ENCODE peak calls at places on chromosomes 6 and 20, in ten cellular contexts. One of them, this sample, is unnamed.

GRCh38 chr20:48945840-48946514 is 24.5 kb downstream of the ARFGEF2 start:
- DNase-seq in ovary: no peak
- DNase-seq in aorta: no peak
- DNase-seq in DND-41: no peak
- DNase-seq in cardiac muscle cell: no peak
- DNase-seq in dorsolateral prefrontal cortex: no peak
- DNase-seq in heart left ventricle: no peak
- DNase-seq in uterus: no peak
- DNase-seq in left ventricle myocardium inferior: no peak
- DNase-seq in heart right ventricle: no peak
- DNase-seq in this sample: no peak

GRCh38 chr20:63465380-63466249 is 6.8 kb downstream of the KCNQ2 start:
- DNase-seq in DND-41: no peak
- DNase-seq in uterus: no peak
- DNase-seq in heart left ventricle: no peak
- DNase-seq in left ventricle myocardium inferior: no peak
- DNase-seq in ovary: no peak
- DNase-seq in aorta: no peak
- DNase-seq in dorsolateral prefrontal cortex: no peak
- DNase-seq in heart right ventricle: no peak
- DNase-seq in cardiac muscle cell: no peak
- DNase-seq in this sample: no peak

GRCh38 chr6:125812394-125813231 is 21.9 kb downstream of the NCOA7 start:
- DNase-seq in ovary: no peak
- DNase-seq in heart left ventricle: no peak
- DNase-seq in left ventricle myocardium inferior: no peak
- DNase-seq in aorta: no peak
- DNase-seq in heart right ventricle: no peak
- DNase-seq in cardiac muscle cell: peak
- DNase-seq in dorsolateral prefrontal cortex: no peak
- DNase-seq in DND-41: no peak
- DNase-seq in uterus: no peak
- DNase-seq in this sample: no peak

GRCh38 chr6:105781248-105781647 is 304.9 kb upstream of the PRDM1 start:
- DNase-seq in aorta: no peak
- DNase-seq in DND-41: no peak
- DNase-seq in heart right ventricle: no peak
- DNase-seq in uterus: peak
- DNase-seq in heart left ventricle: no peak
- DNase-seq in left ventricle myocardium inferior: no peak
- DNase-seq in cardiac muscle cell: no peak
- DNase-seq in dorsolateral prefrontal cortex: no peak
- DNase-seq in ovary: no peak
- DNase-seq in this sample: peak

GRCh38 chr6:170462366-170463020 is 90.6 kb downstream of the PSMB1 start:
- DNase-seq in cardiac muscle cell: no peak
- DNase-seq in uterus: no peak
- DNase-seq in heart right ventricle: no peak
- DNase-seq in left ventricle myocardium inferior: no peak
- DNase-seq in aorta: no peak
- DNase-seq in DND-41: no peak
- DNase-seq in dorsolateral prefrontal cortex: no peak
- DNase-seq in heart left ventricle: peak
- DNase-seq in ovary: no peak
- DNase-seq in this sample: no peak

GRCh38 chr20:47319517-47320252 is 36.8 kb downstream of the ZMYND8 start:
- DNase-seq in DND-41: no peak
- DNase-seq in aorta: no peak
- DNase-seq in uterus: peak
- DNase-seq in ovary: peak
- DNase-seq in dorsolateral prefrontal cortex: peak
- DNase-seq in heart right ventricle: peak
- DNase-seq in cardiac muscle cell: peak
- DNase-seq in left ventricle myocardium inferior: peak
- DNase-seq in heart left ventricle: no peak
- DNase-seq in this sample: peak

GRCh38 chr6:145963216-145964068 is 716 bp downstream of the SHPRH start:
- DNase-seq in ovary: no peak
- DNase-seq in DND-41: peak
- DNase-seq in heart right ventricle: no peak
- DNase-seq in aorta: peak
- DNase-seq in cardiac muscle cell: peak
- DNase-seq in left ventricle myocardium inferior: peak
- DNase-seq in uterus: no peak
- DNase-seq in heart left ventricle: peak
- DNase-seq in dorsolateral prefrontal cortex: peak
- DNase-seq in this sample: no peak

GRCh38 chr6:42260972-42261371 is 43.3 kb upstream of the MRPS10 start:
- DNase-seq in ovary: peak
- DNase-seq in uterus: peak
- DNase-seq in dorsolateral prefrontal cortex: no peak
- DNase-seq in left ventricle myocardium inferior: no peak
- DNase-seq in aorta: peak
- DNase-seq in DND-41: peak
- DNase-seq in cardiac muscle cell: peak
- DNase-seq in heart right ventricle: no peak
- DNase-seq in heart left ventricle: no peak
- DNase-seq in this sample: no peak

GRCh38 chr6:87824813-87825475 is 122.9 kb upstream of the AKIRIN2 start:
- DNase-seq in heart left ventricle: no peak
- DNase-seq in uterus: no peak
- DNase-seq in DND-41: no peak
- DNase-seq in ovary: no peak
- DNase-seq in aorta: no peak
- DNase-seq in left ventricle myocardium inferior: no peak
- DNase-seq in heart right ventricle: no peak
- DNase-seq in cardiac muscle cell: no peak
- DNase-seq in dorsolateral prefrontal cortex: no peak
- DNase-seq in this sample: no peak

GRCh38 chr6:87815449-87815848 is 113.4 kb upstream of the AKIRIN2 start:
- DNase-seq in heart right ventricle: no peak
- DNase-seq in ovary: no peak
- DNase-seq in DND-41: no peak
- DNase-seq in aorta: no peak
- DNase-seq in left ventricle myocardium inferior: no peak
- DNase-seq in dorsolateral prefrontal cortex: no peak
- DNase-seq in heart left ventricle: no peak
- DNase-seq in cardiac muscle cell: no peak
- DNase-seq in uterus: no peak
- DNase-seq in this sample: no peak

GRCh38 chr6:87822011-87822410 is 120.0 kb upstream of the AKIRIN2 start:
- DNase-seq in aorta: no peak
- DNase-seq in cardiac muscle cell: no peak
- DNase-seq in heart right ventricle: no peak
- DNase-seq in DND-41: no peak
- DNase-seq in left ventricle myocardium inferior: no peak
- DNase-seq in uterus: no peak
- DNase-seq in dorsolateral prefrontal cortex: no peak
- DNase-seq in ovary: no peak
- DNase-seq in heart left ventricle: no peak
- DNase-seq in this sample: no peak

GRCh38 chr6:87817226-87817625 is 115.2 kb upstream of the AKIRIN2 start:
- DNase-seq in heart left ventricle: no peak
- DNase-seq in heart right ventricle: no peak
- DNase-seq in aorta: no peak
- DNase-seq in uterus: no peak
- DNase-seq in ovary: no peak
- DNase-seq in DND-41: no peak
- DNase-seq in left ventricle myocardium inferior: no peak
- DNase-seq in dorsolateral prefrontal cortex: no peak
- DNase-seq in cardiac muscle cell: no peak
- DNase-seq in this sample: no peak

GRCh38 chr6:87820343-87820984 is 118.4 kb upstream of the AKIRIN2 start:
- DNase-seq in aorta: no peak
- DNase-seq in left ventricle myocardium inferior: no peak
- DNase-seq in dorsolateral prefrontal cortex: no peak
- DNase-seq in heart left ventricle: no peak
- DNase-seq in ovary: no peak
- DNase-seq in DND-41: no peak
- DNase-seq in heart right ventricle: no peak
- DNase-seq in cardiac muscle cell: peak
- DNase-seq in uterus: no peak
- DNase-seq in this sample: no peak
- H3K27ac ChIP-seq in aorta: no peak
- H3K27ac ChIP-seq in left ventricle myocardium inferior: no peak
- H3K27ac ChIP-seq in dorsolateral prefrontal cortex: no peak
- H3K27ac ChIP-seq in heart left ventricle: no peak
- H3K27ac ChIP-seq in ovary: no peak
- H3K27ac ChIP-seq in DND-41: no peak
- H3K27ac ChIP-seq in heart right ventricle: no peak
- H3K27ac ChIP-seq in cardiac muscle cell: no peak
- H3K27ac ChIP-seq in uterus: no peak
- H3K27ac ChIP-seq in this sample: no peak

GRCh38 chr20:60035486-60035885 is 77.3 kb downstream of the CDH26 start:
- DNase-seq in DND-41: no peak
- DNase-seq in heart right ventricle: no peak
- DNase-seq in dorsolateral prefrontal cortex: no peak
- DNase-seq in heart left ventricle: no peak
- DNase-seq in ovary: no peak
- DNase-seq in aorta: no peak
- DNase-seq in left ventricle myocardium inferior: no peak
- DNase-seq in uterus: no peak
- DNase-seq in cardiac muscle cell: no peak
- DNase-seq in this sample: no peak

GRCh38 chr20:60037120-60037499 is 78.9 kb downstream of the CDH26 start:
- DNase-seq in aorta: peak
- DNase-seq in left ventricle myocardium inferior: no peak
- DNase-seq in uterus: no peak
- DNase-seq in heart right ventricle: no peak
- DNase-seq in dorsolateral prefrontal cortex: no peak
- DNase-seq in ovary: no peak
- DNase-seq in DND-41: no peak
- DNase-seq in heart left ventricle: no peak
- DNase-seq in cardiac muscle cell: no peak
- DNase-seq in this sample: no peak

GRCh38 chr20:60031107-60031506 is 72.9 kb downstream of the CDH26 start:
- DNase-seq in left ventricle myocardium inferior: no peak
- DNase-seq in dorsolateral prefrontal cortex: no peak
- DNase-seq in cardiac muscle cell: no peak
- DNase-seq in uterus: no peak
- DNase-seq in heart right ventricle: no peak
- DNase-seq in heart left ventricle: no peak
- DNase-seq in DND-41: no peak
- DNase-seq in aorta: no peak
- DNase-seq in ovary: no peak
- DNase-seq in this sample: no peak

GRCh38 chr20:60036346-60037119 is 78.3 kb downstream of the CDH26 start:
- DNase-seq in heart right ventricle: no peak
- DNase-seq in dorsolateral prefrontal cortex: no peak
- DNase-seq in heart left ventricle: no peak
- DNase-seq in uterus: no peak
- DNase-seq in DND-41: no peak
- DNase-seq in aorta: peak
- DNase-seq in cardiac muscle cell: no peak
- DNase-seq in left ventricle myocardium inferior: no peak
- DNase-seq in ovary: no peak
- DNase-seq in this sample: no peak

DNA sequence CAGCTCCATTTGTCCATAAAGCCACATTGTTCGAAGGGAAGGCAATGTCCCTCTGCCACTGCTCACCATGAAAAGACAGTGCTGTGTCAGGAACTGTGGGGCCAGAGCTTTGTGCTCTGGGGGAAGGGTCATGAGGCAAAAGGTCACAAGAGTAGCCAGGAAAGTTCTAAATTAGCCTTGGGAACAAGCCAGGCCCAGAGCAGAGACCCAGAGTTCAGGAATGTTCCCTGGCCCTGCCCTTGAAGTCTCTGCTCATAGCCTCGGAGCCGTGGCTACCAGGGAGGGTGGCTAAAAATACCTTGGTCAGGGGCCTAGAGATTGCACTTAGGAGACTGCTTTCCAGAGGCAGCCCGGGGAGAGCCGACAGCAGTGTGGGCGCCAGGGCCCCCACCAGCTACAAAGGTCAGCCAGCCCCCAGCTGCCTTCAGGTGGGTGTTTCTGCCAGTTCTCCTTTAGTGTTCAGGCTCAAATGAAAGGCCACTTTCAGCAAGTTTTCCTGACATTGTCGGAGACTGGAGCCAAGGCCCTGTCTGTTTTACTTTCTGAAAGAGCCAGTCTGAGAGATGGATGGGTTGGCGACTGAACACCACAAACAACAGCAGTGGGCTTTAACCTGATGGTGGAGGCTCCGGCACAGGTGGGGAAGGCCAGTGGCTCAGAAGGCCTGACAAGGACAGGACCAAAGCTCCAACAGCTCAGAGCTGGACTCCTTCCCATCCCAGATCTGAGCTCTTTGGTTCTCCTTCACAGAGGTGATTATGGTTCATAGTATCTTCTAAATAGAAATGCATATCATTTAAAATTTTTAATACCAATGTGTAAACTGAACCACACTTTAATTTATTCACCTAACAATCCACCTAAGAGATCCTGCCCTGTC is 76.2 kb downstream of the CDH26 start:
- DNase-seq in ovary: no peak
- DNase-seq in heart left ventricle: peak
- DNase-seq in heart right ventricle: peak
- DNase-seq in aorta: peak
- DNase-seq in uterus: no peak
- DNase-seq in DND-41: no peak
- DNase-seq in dorsolateral prefrontal cortex: no peak
- DNase-seq in left ventricle myocardium inferior: peak
- DNase-seq in cardiac muscle cell: no peak
- DNase-seq in this sample: no peak
- H3K27ac ChIP-seq in ovary: no peak
- H3K27ac ChIP-seq in heart left ventricle: peak
- H3K27ac ChIP-seq in heart right ventricle: peak
- H3K27ac ChIP-seq in aorta: peak
- H3K27ac ChIP-seq in uterus: no peak
- H3K27ac ChIP-seq in DND-41: no peak
- H3K27ac ChIP-seq in dorsolateral prefrontal cortex: no peak
- H3K27ac ChIP-seq in left ventricle myocardium inferior: peak
- H3K27ac ChIP-seq in cardiac muscle cell: peak
- H3K27ac ChIP-seq in this sample: peak

DNA sequence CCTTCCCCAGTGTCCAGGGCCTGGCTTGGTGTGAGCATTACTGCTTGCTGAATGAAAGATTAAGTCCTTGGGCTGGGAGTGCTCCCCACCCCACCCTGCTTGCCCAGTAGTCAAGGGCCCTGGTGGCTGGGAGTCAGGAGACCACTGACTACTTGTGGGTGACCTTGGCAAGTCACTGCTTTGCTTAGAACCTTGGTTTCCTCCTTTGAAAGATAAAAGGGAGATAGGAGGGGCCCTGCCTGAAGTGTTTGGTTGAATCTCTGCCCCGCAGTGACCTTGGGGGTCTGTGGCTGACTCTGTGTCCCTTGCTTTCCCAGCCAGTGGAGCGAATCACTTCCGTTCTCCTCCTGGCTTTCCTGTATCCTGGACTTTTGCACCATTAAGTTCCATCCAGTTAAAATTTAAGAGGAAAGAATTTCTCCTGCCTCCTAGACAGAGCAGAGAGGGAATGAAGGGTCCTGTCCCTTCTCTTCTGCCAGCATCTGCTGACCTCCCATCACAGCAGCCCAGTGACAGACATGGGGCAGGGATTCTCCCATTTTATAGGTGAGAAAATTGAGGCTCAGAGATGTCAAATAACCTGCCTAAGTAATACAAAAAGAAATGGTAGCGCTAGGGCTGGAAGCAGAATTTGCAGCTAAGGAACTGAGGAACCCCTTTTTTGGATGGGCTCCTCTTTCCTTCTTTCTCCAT is 3.5 kb upstream of the EPB41L1 start:
- DNase-seq in DND-41: no peak
- DNase-seq in cardiac muscle cell: no peak
- DNase-seq in heart left ventricle: no peak
- DNase-seq in uterus: no peak
- DNase-seq in ovary: no peak
- DNase-seq in aorta: no peak
- DNase-seq in heart right ventricle: no peak
- DNase-seq in left ventricle myocardium inferior: no peak
- DNase-seq in dorsolateral prefrontal cortex: no peak
- DNase-seq in this sample: no peak
- H3K27ac ChIP-seq in DND-41: no peak
- H3K27ac ChIP-seq in cardiac muscle cell: peak
- H3K27ac ChIP-seq in heart left ventricle: peak
- H3K27ac ChIP-seq in uterus: no peak
- H3K27ac ChIP-seq in ovary: no peak
- H3K27ac ChIP-seq in aorta: no peak
- H3K27ac ChIP-seq in heart right ventricle: no peak
- H3K27ac ChIP-seq in left ventricle myocardium inferior: peak
- H3K27ac ChIP-seq in dorsolateral prefrontal cortex: no peak
- H3K27ac ChIP-seq in this sample: no peak

DNA sequence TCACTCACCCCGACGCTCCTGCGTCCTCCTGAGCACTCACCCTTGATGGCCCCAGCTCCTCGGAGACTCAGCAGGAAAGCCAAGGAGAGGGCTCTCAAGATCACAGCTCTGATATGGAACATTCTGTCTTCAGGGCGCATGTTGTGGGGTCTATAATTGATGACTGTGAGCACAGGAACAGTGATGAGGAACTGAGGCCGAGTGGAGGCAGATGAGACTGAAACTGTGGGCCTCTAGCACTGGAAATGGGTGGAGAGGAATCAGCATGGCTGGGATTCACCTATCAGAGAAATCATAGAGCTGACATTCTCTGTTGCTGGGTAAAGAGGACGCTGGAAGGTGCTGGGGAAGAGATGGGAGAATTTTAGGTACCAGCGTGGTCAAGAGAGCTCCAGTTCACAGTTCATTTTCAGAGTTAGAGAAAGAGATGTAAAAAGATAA is at the start of gene HLA-DPA1:
- DNase-seq in left ventricle myocardium inferior: no peak
- DNase-seq in aorta: no peak
- DNase-seq in heart right ventricle: peak
- DNase-seq in dorsolateral prefrontal cortex: no peak
- DNase-seq in DND-41: no peak
- DNase-seq in ovary: no peak
- DNase-seq in cardiac muscle cell: peak
- DNase-seq in heart left ventricle: no peak
- DNase-seq in uterus: peak
- DNase-seq in this sample: no peak
- H3K27ac ChIP-seq in left ventricle myocardium inferior: peak
- H3K27ac ChIP-seq in aorta: no peak
- H3K27ac ChIP-seq in heart right ventricle: no peak
- H3K27ac ChIP-seq in dorsolateral prefrontal cortex: no peak
- H3K27ac ChIP-seq in DND-41: no peak
- H3K27ac ChIP-seq in ovary: no peak
- H3K27ac ChIP-seq in cardiac muscle cell: no peak
- H3K27ac ChIP-seq in heart left ventricle: no peak
- H3K27ac ChIP-seq in uterus: peak
- H3K27ac ChIP-seq in this sample: no peak

This sample was measured in caudate nucleus.